ENCODE peak calls at places on chromosomes 11 and 22, in eight cellular contexts. B, O, Q, Z, C, S, X and G are unnamed samples.

GRCh38 chr11:123062892-123063395 is 1.0 kb upstream of the HSPA8 start:
- DNase-seq in X (no peak), B (no peak), O (no peak), Z (peak; percentile 18), C (no peak), S (peak; percentile 51), Q (peak; percentile 38), G (no peak)

GRCh38 chr22:36017661-36018091 is 10.9 kb downstream of the RBFOX2 start:
- DNase-seq in B (no peak), S (peak; percentile 38), Z (no peak), C (no peak), O (no peak), Q (no peak), X (no peak), G (no peak)

GRCh38 chr11:88414981-88415391 is 77.5 kb upstream of the CTSC start:
- DNase-seq in B (no peak), S (no peak), C (no peak), Z (peak; percentile 78), X (no peak), O (no peak), Q (peak; percentile 44), G (no peak)

GRCh38 chr22:49662681-49663080 is 165.0 kb downstream of the BRD1 start:
- DNase-seq in S (no peak), X (no peak), C (no peak), Q (no peak), B (no peak), O (no peak), Z (no peak), G (no peak)

GRCh38 chr22:46513908-46514550 is 23.4 kb downstream of the CELSR1 start:
- DNase-seq in B (no peak), S (no peak), X (no peak), C (no peak), O (no peak), Q (no peak), Z (no peak), G (no peak)

GRCh38 chr22:47194476-47195155 is 432.2 kb downstream of the TBC1D22A start:
- DNase-seq in B (no peak), X (no peak), S (no peak), Q (no peak), O (no peak), Z (no peak), C (no peak), G (peak; percentile 33)

GRCh38 chr11:121367434-121367833 is 74.9 kb downstream of the SC5D start:
- DNase-seq in Z (peak; percentile 27), Q (peak; percentile 4), X (no peak), O (no peak), B (no peak), C (no peak), S (no peak), G (peak; percentile 60)

GRCh38 chr22:31344369-31345330 is 1.5 kb downstream of the PATZ1 start:
- DNase-seq in Q (peak; percentile 57), S (no peak), X (peak; percentile 16), B (peak; percentile 4), O (no peak), C (peak; percentile 61), Z (no peak), G (peak; percentile 79)

GRCh38 chr22:40294696-40295095 is 51.6 kb upstream of the ADSL start:
- DNase-seq in Z (no peak), S (no peak), C (no peak), B (no peak), Q (no peak), O (no peak), X (no peak), G (no peak)

GRCh38 chr11:74559110-74559933 is 33.1 kb upstream of the POLD3 start:
- DNase-seq in S (peak; percentile 28), O (no peak), B (no peak), Q (peak; percentile 55), C (no peak), Z (no peak), X (no peak), G (no peak)